ENCODE peak calls at places on chromosomes 3 and 15, in six cellular contexts. D is neuronal stem cell; V is left ventricle myocardium inferior; C is tibial artery; I is trophoblast cell; B is effector memory CD4-positive, alpha-beta T cell. Z is an unnamed sample.

GRCh38 chr3:88030200-88030599 is 28.6 kb downstream of the CGGBP1 start:
- DNase-seq in D (no peak), V (no peak), C (no peak), I (no peak), B (no peak), Z (no peak)

GRCh38 chr3:13231781-13232515 is 158.7 kb upstream of the IQSEC1 start:
- DNase-seq in D (no peak), V (no peak), C (no peak), I (no peak), B (no peak), Z (no peak)

GRCh38 chr3:148962513-148962912 is 28.8 kb upstream of the GYG1 start:
- DNase-seq in D (no peak), V (no peak), C (no peak), I (peak; percentile 42), B (no peak), Z (no peak)

GRCh38 chr3:183710231-183710630 is 12.6 kb downstream of the YEATS2 start:
- DNase-seq in D (no peak), V (no peak), C (no peak), I (no peak), B (no peak), Z (no peak)

GRCh38 chr3:50415813-50416212 is 56.5 kb upstream of the TMEM115 start:
- DNase-seq in D (no peak), V (no peak), C (no peak), I (no peak), B (no peak), Z (no peak)

GRCh38 chr3:107704477-107704876 is 181.7 kb downstream of the BBX start:
- DNase-seq in D (no peak), V (no peak), C (no peak), I (no peak), B (no peak), Z (no peak)

GRCh38 chr15:45690581-45691260 is 55.9 kb downstream of the SQOR start:
- DNase-seq in D (no peak), V (no peak), C (no peak), I (peak; percentile 13), B (no peak), Z (no peak)

GRCh38 chr3:152780553-152780952 is 54.4 kb upstream of the P2RY1 start:
- DNase-seq in D (no peak), V (no peak), C (no peak), I (no peak), B (no peak), Z (no peak)

GRCh38 chr15:72857331-72858065 is 73.9 kb upstream of the ADPGK start:
- DNase-seq in D (no peak), V (no peak), C (no peak), I (no peak), B (no peak), Z (no peak)

GRCh38 chr3:85495602-85496001 is 536.8 kb downstream of the CADM2 start:
- DNase-seq in D (no peak), V (no peak), C (no peak), I (no peak), B (no peak), Z (no peak)

GRCh38 chr15:44662478-44663409 is 718 bp downstream of the SPG11 start:
- DNase-seq in D (no peak), V (peak; percentile 54), C (peak; percentile 82), I (peak; percentile 56), B (peak; percentile 78), Z (peak; percentile 88)

GRCh38 chr15:42348083-42348482 is 11.2 kb upstream of the CAPN3 start:
- DNase-seq in D (no peak), V (no peak), C (no peak), I (peak; percentile 59), B (no peak), Z (no peak)

DNA sequence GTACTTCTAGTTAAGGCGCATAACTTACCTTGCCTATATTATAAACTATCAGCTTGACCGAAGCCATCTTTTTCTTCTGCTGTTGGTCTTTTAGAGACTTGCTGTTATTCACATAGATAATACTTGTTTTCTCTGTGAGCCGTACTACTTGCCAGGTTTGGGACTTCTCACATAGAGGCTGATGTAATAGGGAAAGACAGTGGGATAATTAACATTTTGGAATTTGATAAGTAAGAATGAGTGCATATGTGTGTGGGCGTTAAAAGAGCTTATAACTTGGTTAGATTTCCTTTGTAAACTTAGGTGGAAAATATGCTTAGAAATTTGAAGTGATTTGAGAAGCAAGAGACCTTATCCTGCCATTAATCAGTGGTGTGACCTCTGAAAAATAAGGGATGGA is 47.8 kb downstream of the FNDC3B start:
- DNase-seq in D (no peak), V (no peak), C (no peak), I (no peak), B (no peak), Z (no peak)
- H3K4me1 ChIP-seq in D (no peaks in the 10 kb centered on the region), V (peaks cover 86% of the 10 kb centered on the region), C (peaks cover 14% of the 10 kb centered on the region), I (no peaks in the 10 kb centered on the region), B (peaks cover 5% of the 10 kb centered on the region), Z (peaks cover 18% of the 10 kb centered on the region)

DNA sequence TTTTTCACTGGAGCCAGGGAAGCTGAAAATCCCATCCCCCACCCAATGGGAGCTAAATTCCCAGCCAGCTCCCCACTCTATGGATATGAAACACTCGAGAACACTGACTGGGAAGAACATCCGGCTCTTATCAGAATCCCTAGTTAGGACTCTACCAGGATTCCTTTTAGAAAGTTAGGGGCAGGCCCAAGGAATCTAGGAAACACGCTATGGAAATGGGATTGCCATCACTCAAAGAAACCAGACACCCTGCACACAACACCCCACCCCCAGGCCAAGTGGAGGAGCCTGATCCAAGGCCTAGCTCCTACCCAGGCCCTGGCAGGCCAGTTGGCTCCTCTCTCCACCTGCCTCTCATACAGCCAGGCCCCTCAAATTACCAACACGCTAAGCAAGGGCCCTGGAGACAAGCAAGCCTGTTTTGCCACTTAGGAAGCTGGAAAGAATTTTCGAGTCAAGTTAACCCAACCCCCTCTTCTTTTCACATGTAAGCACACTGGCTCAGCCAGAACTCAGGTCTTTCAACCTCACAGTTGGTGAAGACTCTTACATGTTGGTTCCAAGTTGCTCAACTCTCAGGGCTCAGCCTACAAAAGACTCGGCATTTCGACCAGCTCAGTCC is 75.5 kb downstream of the RBPMS2 start:
- DNase-seq in D (no peak), V (peak; percentile 42), C (peak; percentile 77), I (peak; percentile 7), B (no peak), Z (no peak)
- H3K4me1 ChIP-seq in D (peaks cover 34% of the 10 kb centered on the region), V (peaks cover 89% of the 10 kb centered on the region), C (peaks cover 47% of the 10 kb centered on the region), I (peaks cover 22% of the 10 kb centered on the region), B (peaks cover 45% of the 10 kb centered on the region), Z (peaks cover 63% of the 10 kb centered on the region)

GRCh38 chr3:105571005-105571404 is 204.3 kb downstream of the ALCAM start:
- DNase-seq in D (no peak), V (no peak), C (no peak), I (no peak), B (no peak), Z (no peak)
- H3K4me1 ChIP-seq in D (no peaks in the 10 kb centered on the region), V (no peaks in the 10 kb centered on the region), C (no peaks in the 10 kb centered on the region), I (no peaks in the 10 kb centered on the region), B (no peaks in the 10 kb centered on the region), Z (no peaks in the 10 kb centered on the region)

GRCh38 chr3:8967553-8967952 is 4.3 kb upstream of the RAD18 start:
- DNase-seq in D (no peak), V (no peak), C (no peak), I (no peak), B (no peak), Z (no peak)
- H3K4me1 ChIP-seq in D (peaks cover 8% of the 10 kb centered on the region), V (peaks cover 14% of the 10 kb centered on the region), C (peaks cover 3% of the 10 kb centered on the region), I (no peaks in the 10 kb centered on the region), B (peaks cover 8% of the 10 kb centered on the region), Z (peaks cover 10% of the 10 kb centered on the region)

DNA sequence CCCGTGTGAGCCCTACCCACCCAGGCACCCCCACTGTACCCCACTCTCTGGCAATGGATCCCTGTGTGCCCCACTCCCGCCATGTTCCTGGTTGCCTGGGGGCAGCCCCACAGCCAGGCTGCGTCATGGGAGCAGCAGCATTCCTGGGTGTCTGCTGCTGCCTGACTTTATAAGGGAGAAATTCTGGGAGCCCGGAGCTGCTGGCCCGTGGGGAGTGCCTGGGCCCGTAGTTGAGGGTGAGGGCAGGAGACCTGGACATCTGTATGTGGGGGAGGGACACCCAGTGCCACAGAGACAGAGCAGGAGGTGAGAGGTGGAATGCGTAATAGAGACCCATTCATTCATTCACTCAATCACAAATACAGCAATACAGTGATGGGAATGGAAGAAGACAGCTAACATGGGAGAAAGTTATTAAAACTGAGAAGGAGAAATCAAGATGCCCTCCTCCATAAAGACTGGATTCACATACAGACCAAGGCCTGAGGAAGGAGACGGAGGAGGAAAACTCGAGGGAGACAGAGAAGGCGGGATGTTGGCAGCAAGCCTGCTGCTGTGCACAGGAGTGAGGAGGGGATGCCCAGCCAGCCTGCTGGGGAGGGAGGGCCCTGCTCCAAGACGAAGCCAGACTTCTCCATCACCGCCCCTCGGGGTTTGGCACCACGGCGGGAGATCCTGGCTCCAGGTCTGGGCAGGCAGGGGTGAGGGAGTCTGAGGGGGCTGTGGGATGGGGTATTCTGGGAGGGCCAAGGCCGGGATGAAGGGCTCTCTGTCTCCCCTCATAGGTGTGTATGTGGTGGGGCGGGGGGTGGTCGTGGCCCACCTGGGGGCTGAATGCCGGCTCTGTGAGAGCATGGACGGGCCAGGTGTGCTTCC is 14.9 kb downstream of the CSPG4 start:
- DNase-seq in D (no peak), V (no peak), C (peak; percentile 90), I (no peak), B (no peak), Z (no peak)
- H3K4me1 ChIP-seq in D (peaks cover 26% of the 10 kb centered on the region), V (peaks cover 89% of the 10 kb centered on the region), C (peaks cover 94% of the 10 kb centered on the region), I (peaks cover 26% of the 10 kb centered on the region), B (no peaks in the 10 kb centered on the region), Z (peaks cover 9% of the 10 kb centered on the region)

GRCh38 chr15:59550961-59551360 is 60.6 kb upstream of the GCNT3 start:
- DNase-seq in D (no peak), V (no peak), C (no peak), I (no peak), B (no peak), Z (no peak)
- H3K4me1 ChIP-seq in D (no peaks in the 10 kb centered on the region), V (no peaks in the 10 kb centered on the region), C (no peaks in the 10 kb centered on the region), I (no peaks in the 10 kb centered on the region), B (no peaks in the 10 kb centered on the region), Z (no peaks in the 10 kb centered on the region)

GRCh38 chr15:67127334-67127664 is 61.9 kb downstream of the SMAD3 start:
- DNase-seq in D (no peak), V (no peak), C (peak; percentile 37), I (peak; percentile 60), B (no peak), Z (no peak)
- H3K4me1 ChIP-seq in D (peaks cover 3% of the 10 kb centered on the region), V (peaks cover 82% of the 10 kb centered on the region), C (peaks cover 44% of the 10 kb centered on the region), I (peaks cover 22% of the 10 kb centered on the region), B (peaks cover 23% of the 10 kb centered on the region), Z (peaks cover 96% of the 10 kb centered on the region)

GRCh38 chr3:63867225-63867624 is 3.6 kb downstream of the ATXN7 start:
- DNase-seq in D (no peak), V (no peak), C (no peak), I (no peak), B (no peak), Z (no peak)
- H3K4me1 ChIP-seq in D (peaks cover 2% of the 10 kb centered on the region), V (peaks cover 40% of the 10 kb centered on the region), C (peaks cover 9% of the 10 kb centered on the region), I (peaks cover 5% of the 10 kb centered on the region), B (peaks cover 14% of the 10 kb centered on the region), Z (peaks cover 53% of the 10 kb centered on the region)